ENCODE peak calls at places on chromosomes 3 and 15, in six cellular contexts. One of them, this sample, is unnamed.

GRCh38 chr3:46299608-46300460 is 54.1 kb upstream of the CCR2 start:
- DNase-seq in Calu3: no peak
- DNase-seq in BJ: no peak
- DNase-seq in anterior cingulate cortex: no peak
- DNase-seq in ovary: no peak
- DNase-seq in stimulated activated CD8-positive, alpha-beta memory T cell treated with anti-CD3 and anti-CD28 coated beads, Interleukin-7, amount 100 ng/mL, for 24 hours: no peak
- DNase-seq in this sample: no peak

GRCh38 chr3:29759443-29760033 is 478.7 kb downstream of the RBMS3 start:
- DNase-seq in Calu3: no peak
- DNase-seq in BJ: no peak
- DNase-seq in anterior cingulate cortex: no peak
- DNase-seq in ovary: no peak
- DNase-seq in stimulated activated CD8-positive, alpha-beta memory T cell treated with anti-CD3 and anti-CD28 coated beads, Interleukin-7, amount 100 ng/mL, for 24 hours: no peak
- DNase-seq in this sample: no peak

GRCh38 chr3:149658444-149659172 is 783 bp upstream of the WWTR1 start:
- DNase-seq in Calu3: peak
- DNase-seq in BJ: peak
- DNase-seq in anterior cingulate cortex: peak
- DNase-seq in ovary: peak
- DNase-seq in stimulated activated CD8-positive, alpha-beta memory T cell treated with anti-CD3 and anti-CD28 coated beads, Interleukin-7, amount 100 ng/mL, for 24 hours: no peak
- DNase-seq in this sample: peak

GRCh38 chr3:192445768-192446644 is 281.3 kb downstream of the FGF12 start:
- DNase-seq in Calu3: no peak
- DNase-seq in BJ: no peak
- DNase-seq in anterior cingulate cortex: no peak
- DNase-seq in ovary: no peak
- DNase-seq in stimulated activated CD8-positive, alpha-beta memory T cell treated with anti-CD3 and anti-CD28 coated beads, Interleukin-7, amount 100 ng/mL, for 24 hours: no peak
- DNase-seq in this sample: no peak

GRCh38 chr15:59492389-59493377 is 54.7 kb downstream of the FAM81A start:
- DNase-seq in Calu3: peak
- DNase-seq in BJ: no peak
- DNase-seq in anterior cingulate cortex: no peak
- DNase-seq in ovary: peak
- DNase-seq in stimulated activated CD8-positive, alpha-beta memory T cell treated with anti-CD3 and anti-CD28 coated beads, Interleukin-7, amount 100 ng/mL, for 24 hours: peak
- DNase-seq in this sample: peak

GRCh38 chr15:26996250-26996649 is 25.3 kb downstream of the GABRG3 start:
- DNase-seq in Calu3: no peak
- DNase-seq in BJ: no peak
- DNase-seq in anterior cingulate cortex: no peak
- DNase-seq in ovary: no peak
- DNase-seq in stimulated activated CD8-positive, alpha-beta memory T cell treated with anti-CD3 and anti-CD28 coated beads, Interleukin-7, amount 100 ng/mL, for 24 hours: no peak
- DNase-seq in this sample: no peak

GRCh38 chr3:190644766-190645165 is 130.9 kb downstream of the IL1RAP start:
- DNase-seq in Calu3: no peak
- DNase-seq in BJ: no peak
- DNase-seq in anterior cingulate cortex: no peak
- DNase-seq in ovary: no peak
- DNase-seq in stimulated activated CD8-positive, alpha-beta memory T cell treated with anti-CD3 and anti-CD28 coated beads, Interleukin-7, amount 100 ng/mL, for 24 hours: no peak
- DNase-seq in this sample: no peak

GRCh38 chr3:43632269-43632733 is 10.5 kb upstream of the ANO10 start:
- DNase-seq in Calu3: no peak
- DNase-seq in BJ: peak
- DNase-seq in anterior cingulate cortex: no peak
- DNase-seq in ovary: no peak
- DNase-seq in stimulated activated CD8-positive, alpha-beta memory T cell treated with anti-CD3 and anti-CD28 coated beads, Interleukin-7, amount 100 ng/mL, for 24 hours: no peak
- DNase-seq in this sample: no peak

GRCh38 chr15:71683401-71684274 is 126.7 kb upstream of the NR2E3 start:
- DNase-seq in Calu3: no peak
- DNase-seq in BJ: no peak
- DNase-seq in anterior cingulate cortex: no peak
- DNase-seq in ovary: no peak
- DNase-seq in stimulated activated CD8-positive, alpha-beta memory T cell treated with anti-CD3 and anti-CD28 coated beads, Interleukin-7, amount 100 ng/mL, for 24 hours: no peak
- DNase-seq in this sample: peak

GRCh38 chr15:48089664-48090063 is 31.1 kb upstream of the SLC24A5 start:
- DNase-seq in Calu3: peak
- DNase-seq in BJ: no peak
- DNase-seq in anterior cingulate cortex: no peak
- DNase-seq in ovary: no peak
- DNase-seq in stimulated activated CD8-positive, alpha-beta memory T cell treated with anti-CD3 and anti-CD28 coated beads, Interleukin-7, amount 100 ng/mL, for 24 hours: no peak
- DNase-seq in this sample: no peak

GRCh38 chr3:117722856-117723255 is 1013.3 kb downstream of the TUSC7 start:
- DNase-seq in Calu3: no peak
- DNase-seq in BJ: no peak
- DNase-seq in anterior cingulate cortex: no peak
- DNase-seq in ovary: no peak
- DNase-seq in stimulated activated CD8-positive, alpha-beta memory T cell treated with anti-CD3 and anti-CD28 coated beads, Interleukin-7, amount 100 ng/mL, for 24 hours: no peak
- DNase-seq in this sample: no peak